ENCODE peak calls at places on chromosome 1, in five cellular contexts. V, K, I, N and Z are unnamed samples.

GRCh38 chr1:95073446-95073845 is 695 bp upstream of the ALG14 start:
- DNase-seq in N (no peak), K (no peak), I (no peak), V (no peak), Z (no peak)

GRCh38 chr1:202683029-202683428 is 27.2 kb downstream of the SYT2 start:
- DNase-seq in N (no peak), V (no peak), K (no peak), I (no peak), Z (no peak)

GRCh38 chr1:75396258-75396657 is 214.7 kb downstream of the SLC44A5 start:
- DNase-seq in I (no peak), V (no peak), N (no peak), K (no peak), Z (no peak)

GRCh38 chr1:241086686-241087085 is 270.3 kb downstream of the RGS7 start:
- DNase-seq in V (no peak), K (no peak), I (no peak), N (no peak), Z (no peak)

GRCh38 chr1:186082235-186082937 is 292.7 kb downstream of the TPR start:
- DNase-seq in K (peak), N (no peak), V (peak), I (no peak), Z (peak)

GRCh38 chr1:44390277-44390676 is 14.8 kb upstream of the RNF220 start:
- DNase-seq in V (peak), N (no peak), I (no peak), K (peak), Z (no peak)

GRCh38 chr1:22508991-22509390 is 54.3 kb upstream of the EPHA8 start:
- DNase-seq in V (no peak), K (no peak), I (no peak), N (no peak), Z (no peak)

GRCh38 chr1:150106331-150106730 is 38.8 kb downstream of the VPS45 start:
- DNase-seq in I (no peak), V (no peak), N (no peak), K (no peak), Z (no peak)

GRCh38 chr1:63411081-63411480 is 43.7 kb downstream of the ALG6 start:
- DNase-seq in I (no peak), N (no peak), V (no peak), K (no peak), Z (no peak)

GRCh38 chr1:184590163-184590750 is 164.4 kb downstream of the EDEM3 start:
- DNase-seq in V (no peak), I (no peak), K (no peak), N (no peak), Z (no peak)

GRCh38 chr1:53372501-53372951 is 44.7 kb upstream of the LRP8 start:
- DNase-seq in V (no peak), I (peak), K (no peak), N (no peak), Z (peak)

GRCh38 chr1:231421616-231421970 is 494 bp downstream of the EGLN1 start:
- DNase-seq in N (peak), I (no peak), V (peak), K (peak), Z (peak)

GRCh38 chr1:204318324-204318723 is 41.4 kb downstream of the PLEKHA6 start:
- DNase-seq in V (no peak), I (no peak), K (no peak), N (no peak), Z (no peak)

GRCh38 chr1:183598386-183598785 is 8.1 kb upstream of the NCF2 start:
- DNase-seq in K (no peak), V (no peak), I (no peak), N (no peak), Z (no peak)

GRCh38 chr1:236480758-236481436 is 42.9 kb upstream of the LGALS8 start:
- DNase-seq in I (no peak), N (no peak), V (no peak), K (no peak), Z (no peak)